ENCODE peak calls at places on chromosome 17, in five cellular contexts. One of them, this sample, is unnamed.

GRCh38 chr17:74525781-74526288 is 5.4 kb downstream of the CD300LB start:
- DNase-seq in CD4-positive, alpha-beta memory T cell: no peak
- DNase-seq in AG04449: no peak
- DNase-seq in tibial nerve: no peak
- DNase-seq in GM23338: no peak
- DNase-seq in this sample: no peak

GRCh38 chr17:5485270-5486205 is at the start of gene DERL2:
- DNase-seq in CD4-positive, alpha-beta memory T cell: no peak
- DNase-seq in AG04449: no peak
- DNase-seq in tibial nerve: no peak
- DNase-seq in GM23338: peak
- DNase-seq in this sample: no peak

GRCh38 chr17:81044764-81045589 is 10.0 kb downstream of the BAIAP2 start:
- DNase-seq in CD4-positive, alpha-beta memory T cell: no peak
- DNase-seq in AG04449: no peak
- DNase-seq in tibial nerve: peak
- DNase-seq in GM23338: no peak
- DNase-seq in this sample: peak

GRCh38 chr17:74339537-74340195 is 13.6 kb downstream of the KIF19 start:
- DNase-seq in CD4-positive, alpha-beta memory T cell: no peak
- DNase-seq in AG04449: no peak
- DNase-seq in tibial nerve: no peak
- DNase-seq in GM23338: no peak
- DNase-seq in this sample: no peak

GRCh38 chr17:62676952-62677596 is 49.6 kb downstream of the MRC2 start:
- DNase-seq in CD4-positive, alpha-beta memory T cell: no peak
- DNase-seq in AG04449: no peak
- DNase-seq in tibial nerve: no peak
- DNase-seq in GM23338: no peak
- DNase-seq in this sample: no peak

GRCh38 chr17:68455756-68456528 is 1.4 kb downstream of the WIPI1 start:
- DNase-seq in CD4-positive, alpha-beta memory T cell: no peak
- DNase-seq in AG04449: peak
- DNase-seq in tibial nerve: peak
- DNase-seq in GM23338: no peak
- DNase-seq in this sample: peak

GRCh38 chr17:58224315-58224714 is 5.3 kb upstream of the MKS1 start:
- DNase-seq in CD4-positive, alpha-beta memory T cell: no peak
- DNase-seq in AG04449: peak
- DNase-seq in tibial nerve: no peak
- DNase-seq in GM23338: no peak
- DNase-seq in this sample: no peak

GRCh38 chr17:27239046-27239445 is 54.9 kb upstream of the WSB1 start:
- DNase-seq in CD4-positive, alpha-beta memory T cell: no peak
- DNase-seq in AG04449: no peak
- DNase-seq in tibial nerve: no peak
- DNase-seq in GM23338: no peak
- DNase-seq in this sample: no peak

GRCh38 chr17:4375039-4375748 is 8.7 kb upstream of the UBE2G1 start:
- DNase-seq in CD4-positive, alpha-beta memory T cell: peak
- DNase-seq in AG04449: no peak
- DNase-seq in tibial nerve: no peak
- DNase-seq in GM23338: no peak
- DNase-seq in this sample: peak

GRCh38 chr17:27315322-27315721 is 21.4 kb downstream of the WSB1 start:
- DNase-seq in CD4-positive, alpha-beta memory T cell: no peak
- DNase-seq in AG04449: peak
- DNase-seq in tibial nerve: peak
- DNase-seq in GM23338: no peak
- DNase-seq in this sample: peak

GRCh38 chr17:81867952-81868673 is 3.0 kb downstream of the ARHGDIA start:
- DNase-seq in CD4-positive, alpha-beta memory T cell: no peak
- DNase-seq in AG04449: no peak
- DNase-seq in tibial nerve: no peak
- DNase-seq in GM23338: no peak
- DNase-seq in this sample: no peak

GRCh38 chr17:49861150-49861884 is 13.4 kb upstream of the TAC4 start:
- DNase-seq in CD4-positive, alpha-beta memory T cell: peak
- DNase-seq in AG04449: no peak
- DNase-seq in tibial nerve: no peak
- DNase-seq in GM23338: peak
- DNase-seq in this sample: peak

GRCh38 chr17:40806131-40806530 is 6.4 kb upstream of the KRT28 start:
- DNase-seq in CD4-positive, alpha-beta memory T cell: no peak
- DNase-seq in AG04449: no peak
- DNase-seq in tibial nerve: no peak
- DNase-seq in GM23338: no peak
- DNase-seq in this sample: no peak

GRCh38 chr17:76736349-76737081 is 616 bp downstream of the SRSF2 start:
- DNase-seq in CD4-positive, alpha-beta memory T cell: peak
- DNase-seq in AG04449: no peak
- DNase-seq in tibial nerve: peak
- DNase-seq in GM23338: peak
- DNase-seq in this sample: peak

GRCh38 chr17:12395733-12396354 is 269.8 kb upstream of the MYOCD start:
- DNase-seq in CD4-positive, alpha-beta memory T cell: no peak
- DNase-seq in AG04449: no peak
- DNase-seq in tibial nerve: no peak
- DNase-seq in GM23338: peak
- DNase-seq in this sample: peak

GRCh38 chr17:57905875-57906455 is 49.2 kb downstream of the CUEDC1 start:
- DNase-seq in CD4-positive, alpha-beta memory T cell: no peak
- DNase-seq in AG04449: no peak
- DNase-seq in tibial nerve: no peak
- DNase-seq in GM23338: no peak
- DNase-seq in this sample: no peak

GRCh38 chr17:42252528-42253172 is 23.5 kb downstream of the STAT5B start:
- DNase-seq in CD4-positive, alpha-beta memory T cell: no peak
- DNase-seq in AG04449: no peak
- DNase-seq in tibial nerve: no peak
- DNase-seq in GM23338: no peak
- DNase-seq in this sample: no peak

GRCh38 chr17:48006936-48007703 is 30.5 kb downstream of the COPZ2 start:
- DNase-seq in CD4-positive, alpha-beta memory T cell: no peak
- DNase-seq in AG04449: no peak
- DNase-seq in tibial nerve: no peak
- DNase-seq in GM23338: no peak
- DNase-seq in this sample: no peak

GRCh38 chr17:15882058-15882720 is 62.7 kb upstream of the ADORA2B start:
- DNase-seq in CD4-positive, alpha-beta memory T cell: no peak
- DNase-seq in AG04449: no peak
- DNase-seq in tibial nerve: no peak
- DNase-seq in GM23338: peak
- DNase-seq in this sample: no peak

DNA sequence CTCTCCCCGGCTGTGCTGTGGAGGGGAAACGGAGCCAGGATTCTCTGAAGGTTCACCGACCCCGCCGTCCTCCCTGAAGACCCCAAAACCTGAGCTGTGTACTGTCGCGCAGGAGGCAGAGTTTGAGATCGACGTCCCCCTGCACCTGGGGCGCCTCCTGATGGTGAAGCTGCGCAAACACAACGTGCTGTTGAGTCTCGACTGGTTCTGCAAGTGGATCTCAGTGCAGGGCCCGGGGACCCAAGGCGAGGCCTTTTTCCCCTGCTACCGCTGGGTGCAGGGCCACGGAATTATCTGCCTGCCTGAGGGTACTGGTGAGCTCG is 62.6 kb upstream of the TEKT1 start:
- DNase-seq in CD4-positive, alpha-beta memory T cell: no peak
- DNase-seq in AG04449: no peak
- DNase-seq in tibial nerve: no peak
- DNase-seq in GM23338: peak
- DNase-seq in this sample: no peak
- H3K4me3 ChIP-seq in CD4-positive, alpha-beta memory T cell: no peak
- H3K4me3 ChIP-seq in AG04449: no peak
- H3K4me3 ChIP-seq in tibial nerve: no peak
- H3K4me3 ChIP-seq in GM23338: peak
- H3K4me3 ChIP-seq in this sample: no peak

DNA sequence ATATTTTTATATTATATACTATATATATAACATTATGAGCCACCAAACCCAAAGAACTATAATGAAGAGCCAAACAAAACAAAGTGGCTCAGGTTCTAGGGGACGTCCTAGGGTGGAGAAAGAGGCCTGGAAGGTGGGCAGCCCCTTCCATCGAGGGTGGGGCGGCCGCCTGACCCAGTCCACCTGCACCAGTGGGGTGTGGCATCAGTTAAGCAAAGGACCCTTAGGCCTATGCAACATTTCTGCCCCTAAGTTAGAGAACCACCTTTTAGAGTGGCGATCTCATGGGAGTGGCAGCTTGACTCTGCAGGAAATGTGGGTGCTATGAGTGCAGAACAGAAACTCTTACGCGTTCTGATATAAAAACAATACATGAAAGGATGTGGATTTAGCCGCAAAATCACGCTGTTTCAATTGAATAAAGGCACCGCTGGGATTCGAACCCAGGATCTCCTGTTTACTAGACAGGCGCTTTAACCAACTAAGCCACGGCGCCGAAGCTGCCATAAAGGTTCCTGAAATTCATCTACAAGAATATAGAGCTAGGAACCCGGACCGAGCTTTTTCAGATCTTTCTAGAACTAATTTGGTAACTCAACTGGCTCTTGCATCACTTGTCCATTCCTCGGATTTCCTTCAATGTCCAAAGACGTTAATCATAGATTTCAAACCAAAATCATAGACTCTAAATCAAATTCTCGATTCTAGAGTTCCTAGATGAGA is 15.6 kb upstream of the AURKB start:
- DNase-seq in CD4-positive, alpha-beta memory T cell: peak
- DNase-seq in AG04449: no peak
- DNase-seq in tibial nerve: peak
- DNase-seq in GM23338: peak
- DNase-seq in this sample: peak
- H3K4me3 ChIP-seq in CD4-positive, alpha-beta memory T cell: no peak
- H3K4me3 ChIP-seq in AG04449: peak
- H3K4me3 ChIP-seq in tibial nerve: peak
- H3K4me3 ChIP-seq in GM23338: peak
- H3K4me3 ChIP-seq in this sample: no peak

DNA sequence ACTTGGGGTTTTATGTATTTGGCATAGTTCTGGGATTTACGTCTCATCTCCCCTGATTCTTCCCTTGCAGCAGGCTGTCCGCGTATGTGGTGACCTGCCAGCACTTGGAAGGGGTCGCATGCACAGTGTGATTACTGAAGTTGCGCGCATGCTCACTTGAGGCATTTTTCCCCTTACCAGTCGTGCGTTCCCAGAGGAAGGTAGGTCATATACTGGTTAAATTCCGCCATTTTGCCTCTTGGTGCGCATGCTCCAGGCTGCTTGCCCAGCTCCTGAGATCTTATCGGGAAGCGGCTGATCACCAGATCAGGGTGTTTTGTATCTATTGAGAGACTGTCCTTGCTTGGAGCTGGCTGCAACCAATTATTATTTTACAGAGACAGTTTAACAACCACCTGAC is 56.5 kb upstream of the TEX2 start:
- DNase-seq in CD4-positive, alpha-beta memory T cell: no peak
- DNase-seq in AG04449: no peak
- DNase-seq in tibial nerve: no peak
- DNase-seq in GM23338: no peak
- DNase-seq in this sample: no peak
- H3K4me3 ChIP-seq in CD4-positive, alpha-beta memory T cell: no peak
- H3K4me3 ChIP-seq in AG04449: no peak
- H3K4me3 ChIP-seq in tibial nerve: no peak
- H3K4me3 ChIP-seq in GM23338: no peak
- H3K4me3 ChIP-seq in this sample: no peak

GRCh38 chr17:43750154-43750553 is 8.4 kb downstream of the SOST start:
- DNase-seq in CD4-positive, alpha-beta memory T cell: no peak
- DNase-seq in AG04449: no peak
- DNase-seq in tibial nerve: no peak
- DNase-seq in GM23338: no peak
- DNase-seq in this sample: no peak
- H3K4me3 ChIP-seq in CD4-positive, alpha-beta memory T cell: no peak
- H3K4me3 ChIP-seq in AG04449: no peak
- H3K4me3 ChIP-seq in tibial nerve: no peak
- H3K4me3 ChIP-seq in GM23338: no peak
- H3K4me3 ChIP-seq in this sample: no peak

GRCh38 chr17:79410681-79411080 is 200.2 kb downstream of the RBFOX3 start:
- DNase-seq in CD4-positive, alpha-beta memory T cell: no peak
- DNase-seq in AG04449: no peak
- DNase-seq in tibial nerve: no peak
- DNase-seq in GM23338: no peak
- DNase-seq in this sample: no peak
- H3K4me3 ChIP-seq in CD4-positive, alpha-beta memory T cell: no peak
- H3K4me3 ChIP-seq in AG04449: no peak
- H3K4me3 ChIP-seq in tibial nerve: no peak
- H3K4me3 ChIP-seq in GM23338: no peak
- H3K4me3 ChIP-seq in this sample: no peak